ENCODE peak calls at places on chromosomes 5 and 9, in six cellular contexts. R is cardiac fibroblast; V is memory B cell; N is mesendoderm; M is GM12891; P is stimulated activated naive CD4-positive, alpha-beta T cell. G is an unnamed sample.

GRCh38 chr5:1091632-1092031 is 20.2 kb downstream of the SLC12A7 start:
- DNase-seq in R (no peak), V (no peak), N (no peak), M (no peak), P (no peak), G (no peak)

GRCh38 chr9:124017064-124017928 is 5.7 kb downstream of the LHX2 start:
- DNase-seq in R (no peak), V (no peak), N (no peak), M (no peak), P (no peak), G (no peak)

GRCh38 chr5:66415208-66415607 is 181.0 kb upstream of the MAST4 start:
- DNase-seq in R (peak; percentile 77), V (no peak), N (no peak), M (no peak), P (no peak), G (no peak)

GRCh38 chr5:73768-74502 is 18.0 kb upstream of the PLEKHG4B start:
- DNase-seq in R (no peak), V (no peak), N (no peak), M (no peak), P (no peak), G (no peak)

GRCh38 chr5:62578540-62578939 is at the start of gene LRRC70:
- DNase-seq in R (peak; percentile 92), V (peak; percentile 40), N (peak; percentile 96), M (peak; percentile 9), P (peak; percentile 2), G (no peak)

GRCh38 chr5:74833537-74834266 is 32.5 kb downstream of the FAM169A start:
- DNase-seq in R (no peak), V (no peak), N (no peak), M (no peak), P (no peak), G (no peak)

GRCh38 chr9:74609671-74610416 is 112.7 kb downstream of the RORB start:
- DNase-seq in R (no peak), V (peak; percentile 7), N (peak; percentile 33), M (no peak), P (no peak), G (no peak)

GRCh38 chr5:90997082-90997481 is 386.0 kb downstream of the ARRDC3 start:
- DNase-seq in R (no peak), V (no peak), N (no peak), M (no peak), P (no peak), G (no peak)

GRCh38 chr5:107736608-107737007 is 65.9 kb upstream of the EFNA5 start:
- DNase-seq in R (no peak), V (no peak), N (no peak), M (no peak), P (no peak), G (no peak)

GRCh38 chr9:123399803-123400378 is 43.9 kb downstream of the CRB2 start:
- DNase-seq in R (peak; percentile 7), V (no peak), N (peak; percentile 51), M (peak; percentile 56), P (no peak), G (no peak)

GRCh38 chr9:129359162-129359811 is 181.2 kb upstream of the IER5L start:
- DNase-seq in R (no peak), V (no peak), N (no peak), M (no peak), P (no peak), G (no peak)

G was measured in AG08396.